ENCODE peak calls at places on chromosomes 3 and 15, in five cellular contexts. Z is stomach, M is sigmoid colon, F is GM23338, A is breast epithelium. U is an unnamed sample.

GRCh38 chr3:170585937-170586310 is at the start of gene SLC7A14:
- DNase-seq in Z (no peak), M (no peak), F (peak), A (no peak), U (no peak)

GRCh38 chr3:31848921-31849320 is 132.1 kb downstream of the OSBPL10 start:
- DNase-seq in Z (no peak), M (no peak), F (no peak), A (no peak), U (no peak)

GRCh38 chr15:62601779-62602540 is 436.9 kb upstream of the C2CD4B start:
- DNase-seq in Z (no peak), M (no peak), F (no peak), A (no peak), U (no peak)

GRCh38 chr3:39343076-39343717 is 13.7 kb downstream of the CCR8 start:
- DNase-seq in Z (no peak), M (no peak), F (no peak), A (no peak), U (no peak)

GRCh38 chr3:169496402-169496801 is 167.1 kb downstream of the MECOM start:
- DNase-seq in Z (no peak), M (no peak), F (no peak), A (no peak), U (no peak)

GRCh38 chr3:52322466-52322865 is 6.3 kb downstream of the DNAH1 start:
- DNase-seq in Z (no peak), M (no peak), F (no peak), A (no peak), U (no peak)

GRCh38 chr3:95048564-95048963 is 985.7 kb downstream of the NSUN3 start:
- DNase-seq in Z (no peak), M (no peak), F (no peak), A (no peak), U (no peak)

GRCh38 chr15:73264881-73265280 is 103.9 kb downstream of the HCN4 start:
- DNase-seq in Z (no peak), M (no peak), F (no peak), A (no peak), U (no peak)

GRCh38 chr3:15953841-15954240 is 156.1 kb upstream of the ANKRD28 start:
- DNase-seq in Z (no peak), M (no peak), F (no peak), A (no peak), U (peak)

GRCh38 chr3:95387242-95388021 is 1324.6 kb downstream of the NSUN3 start:
- DNase-seq in Z (no peak), M (no peak), F (no peak), A (no peak), U (no peak)

GRCh38 chr3:14771593-14772497 is 46.9 kb upstream of the FGD5 start:
- DNase-seq in Z (no peak), M (no peak), F (no peak), A (no peak), U (no peak)

GRCh38 chr15:69403611-69404010 is 10.5 kb upstream of the KIF23 start:
- DNase-seq in Z (no peak), M (no peak), F (no peak), A (no peak), U (no peak)

GRCh38 chr3:146590521-146590920 is 14.6 kb downstream of the PLSCR5 start:
- DNase-seq in Z (no peak), M (no peak), F (no peak), A (no peak), U (no peak)

GRCh38 chr3:58497074-58497473 is 5.2 kb downstream of the KCTD6 start:
- DNase-seq in Z (no peak), M (no peak), F (peak), A (no peak), U (no peak)

GRCh38 chr3:136075816-136076215 is 110.3 kb downstream of the PPP2R3A start:
- DNase-seq in Z (no peak), M (no peak), F (no peak), A (no peak), U (no peak)

GRCh38 chr3:5729852-5730251 is 542.3 kb downstream of the EDEM1 start:
- DNase-seq in Z (no peak), M (no peak), F (no peak), A (no peak), U (no peak)

GRCh38 chr3:158508481-158508880 is 62.5 kb upstream of the MLF1 start:
- DNase-seq in Z (no peak), M (no peak), F (no peak), A (no peak), U (no peak)

GRCh38 chr3:37935756-37936666 is 54.6 kb upstream of the VILL start:
- DNase-seq in Z (peak), M (no peak), F (peak), A (peak), U (no peak)

GRCh38 chr3:115692887-115693524 is 69.7 kb downstream of the GAP43 start:
- DNase-seq in Z (peak), M (peak), F (peak), A (peak), U (peak)

GRCh38 chr3:157134620-157135191 is 25.2 kb downstream of the CCNL1 start:
- DNase-seq in Z (peak), M (no peak), F (no peak), A (no peak), U (no peak)

GRCh38 chr15:96484830-96485229 is 154.3 kb downstream of the NR2F2 start:
- DNase-seq in Z (no peak), M (no peak), F (no peak), A (no peak), U (no peak)

GRCh38 chr3:7382293-7383033 is 521.5 kb downstream of the GRM7 start:
- DNase-seq in Z (no peak), M (no peak), F (no peak), A (no peak), U (no peak)

GRCh38 chr15:69652906-69653305 is 200.3 kb downstream of the RPLP1 start:
- DNase-seq in Z (no peak), M (no peak), F (no peak), A (no peak), U (no peak)

GRCh38 chr3:110504401-110504800 is 567.2 kb upstream of the NECTIN3 start:
- DNase-seq in Z (no peak), M (no peak), F (no peak), A (no peak), U (no peak)

GRCh38 chr3:110506890-110507289 is 564.7 kb upstream of the NECTIN3 start:
- DNase-seq in Z (no peak), M (no peak), F (no peak), A (no peak), U (no peak)

DNA sequence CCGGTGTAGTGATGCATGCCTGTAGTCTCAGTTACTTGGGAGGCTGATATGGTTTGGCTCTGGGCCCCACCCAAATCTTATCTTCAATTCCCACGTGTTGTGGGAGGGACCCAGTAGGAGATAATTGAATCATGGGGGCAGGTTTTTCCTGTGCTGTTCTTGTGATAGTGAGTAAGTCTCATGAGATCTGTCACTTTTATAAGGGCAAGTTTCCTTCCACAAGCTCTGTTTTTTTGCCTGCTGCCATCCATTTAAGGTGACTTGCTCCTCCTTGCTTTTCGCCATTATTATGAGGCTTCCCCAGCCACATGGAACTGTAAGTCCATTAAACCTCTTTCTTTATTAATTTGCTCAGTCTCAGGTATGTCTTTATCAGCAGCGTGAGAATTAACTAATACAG is 566.7 kb upstream of the NECTIN3 start:
- DNase-seq in Z (no peak), M (no peak), F (no peak), A (no peak), U (no peak)
- TF ChIP-seq POLR2AphosphoS5 in Z (no peak), M (no peak), F (no peak), A (no peak), U (no peak)

GRCh38 chr15:75027551-75027950 is 4.2 kb downstream of the PPCDC start:
- DNase-seq in Z (peak), M (no peak), F (no peak), A (no peak), U (no peak)

GRCh38 chr15:75030424-75030823 is 7.0 kb downstream of the PPCDC start:
- DNase-seq in Z (no peak), M (no peak), F (peak), A (no peak), U (no peak)

GRCh38 chr15:75028991-75029377 is 5.6 kb downstream of the PPCDC start:
- DNase-seq in Z (no peak), M (no peak), F (peak), A (no peak), U (no peak)

GRCh38 chr15:75030023-75030413 is 6.6 kb downstream of the PPCDC start:
- DNase-seq in Z (no peak), M (no peak), F (no peak), A (no peak), U (no peak)

GRCh38 chr15:75029378-75030022 is 6.1 kb downstream of the PPCDC start:
- DNase-seq in Z (peak), M (peak), F (peak), A (peak), U (peak)
- TF ChIP-seq POLR2AphosphoS5 in Z (peak), M (no peak), F (no peak), A (peak), U (no peak)

GRCh38 chr15:34588046-34588674 is 4.7 kb upstream of the GOLGA8B start:
- DNase-seq in Z (peak), M (peak), F (peak), A (peak), U (no peak)
- TF ChIP-seq POLR2AphosphoS5 in Z (peak), M (peak), F (peak), A (peak), U (peak)

GRCh38 chr3:123652346-123652984 is 67.6 kb upstream of the HACD2 start:
- DNase-seq in Z (peak), M (peak), F (peak), A (peak), U (peak)
- TF ChIP-seq POLR2AphosphoS5 in Z (peak), M (peak), F (no peak), A (no peak), U (no peak)

DNA sequence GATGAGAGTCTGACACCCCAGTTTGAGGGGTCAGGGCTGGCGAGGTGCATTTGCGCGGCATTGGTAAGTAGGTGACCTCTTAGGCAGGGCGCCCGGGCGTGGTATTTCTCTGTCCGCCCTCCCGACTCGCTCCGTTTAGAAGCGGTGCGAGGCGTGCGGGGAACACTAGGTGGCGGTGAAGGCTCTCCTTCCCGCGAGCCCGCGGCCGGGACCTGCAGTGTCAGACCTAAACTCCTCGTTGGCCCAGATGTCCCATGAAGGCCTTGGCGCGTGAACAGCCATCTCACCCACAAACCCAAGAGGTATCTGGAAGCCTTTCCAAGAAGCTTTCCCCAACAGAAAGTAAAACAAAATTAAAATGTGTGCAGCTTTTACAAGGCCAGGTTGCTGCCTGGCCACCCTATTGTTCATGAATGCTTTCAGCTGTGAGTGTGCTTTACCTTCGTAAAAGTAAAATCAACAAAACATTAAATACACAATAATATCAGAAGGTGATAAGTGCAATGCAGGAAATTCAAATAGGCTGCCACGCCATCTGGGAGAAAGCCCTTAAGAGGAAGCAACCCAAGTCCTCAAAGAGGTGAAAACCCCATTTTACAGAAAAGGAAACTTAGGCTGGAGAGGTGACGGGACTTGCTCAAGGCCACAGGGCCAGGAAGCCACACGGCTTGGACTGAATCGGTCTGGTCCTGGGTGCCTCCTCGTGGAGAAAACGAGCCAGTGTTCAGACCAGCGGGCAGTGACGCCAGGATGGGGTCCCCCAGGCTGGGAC is 120.3 kb downstream of the ETFA start:
- DNase-seq in Z (peak), M (peak), F (peak), A (peak), U (peak)
- TF ChIP-seq POLR2AphosphoS5 in Z (no peak), M (no peak), F (no peak), A (no peak), U (no peak)

GRCh38 chr15:67862771-67863441 is 23.1 kb upstream of the RNU6-1 start:
- DNase-seq in Z (no peak), M (no peak), F (no peak), A (no peak), U (no peak)

GRCh38 chr15:67861983-67862382 is 22.1 kb upstream of the RNU6-1 start:
- DNase-seq in Z (no peak), M (no peak), F (no peak), A (no peak), U (no peak)

GRCh38 chr15:67865331-67865730 is 25.5 kb upstream of the RNU6-1 start:
- DNase-seq in Z (no peak), M (no peak), F (no peak), A (no peak), U (no peak)

GRCh38 chr15:67865766-67866165 is 25.9 kb upstream of the RNU6-1 start:
- DNase-seq in Z (no peak), M (no peak), F (no peak), A (no peak), U (no peak)

GRCh38 chr15:67863442-67863987 is 23.7 kb upstream of the RNU6-1 start:
- DNase-seq in Z (peak), M (peak), F (peak), A (peak), U (peak)
- TF ChIP-seq POLR2AphosphoS5 in Z (peak), M (peak), F (no peak), A (peak), U (no peak)

U was measured in GM12891.